ENCODE peak calls at places on chromosomes 13 and 19, in ten cellular contexts. One of them, this sample, is unnamed. For H3K27me3, the result is how much of the 10 kb centered on the place peaks cover.

GRCh38 chr19:28737021-28737525 is 475.9 kb downstream of the UQCRFS1 start:
- DNase-seq in body of pancreas: no peak
- DNase-seq in AG04450: peak
- DNase-seq in fibroblast of lung: peak
- DNase-seq in upper lobe of right lung: no peak
- DNase-seq in neuronal stem cell: no peak
- DNase-seq in PC-3: peak
- DNase-seq in left ventricle myocardium inferior: no peak
- DNase-seq in naive thymus-derived CD4-positive, alpha-beta T cell: no peak
- DNase-seq in iPS DF 6.9: no peak
- DNase-seq in this sample: no peak

GRCh38 chr13:113105032-113105993 is at the start of gene F7:
- DNase-seq in fibroblast of lung: no peak
- DNase-seq in AG04450: no peak
- DNase-seq in upper lobe of right lung: no peak
- DNase-seq in neuronal stem cell: no peak
- DNase-seq in PC-3: peak
- DNase-seq in naive thymus-derived CD4-positive, alpha-beta T cell: no peak
- DNase-seq in body of pancreas: no peak
- DNase-seq in iPS DF 6.9: no peak
- DNase-seq in left ventricle myocardium inferior: no peak
- DNase-seq in this sample: no peak

GRCh38 chr13:64723735-64724134 is 2506.4 kb downstream of the PCDH9 start:
- DNase-seq in iPS DF 6.9: no peak
- DNase-seq in body of pancreas: no peak
- DNase-seq in AG04450: peak
- DNase-seq in left ventricle myocardium inferior: no peak
- DNase-seq in naive thymus-derived CD4-positive, alpha-beta T cell: no peak
- DNase-seq in neuronal stem cell: no peak
- DNase-seq in fibroblast of lung: peak
- DNase-seq in PC-3: peak
- DNase-seq in upper lobe of right lung: no peak
- DNase-seq in this sample: no peak

GRCh38 chr13:30119476-30119875 is 187.9 kb downstream of the KATNAL1 start:
- DNase-seq in neuronal stem cell: no peak
- DNase-seq in upper lobe of right lung: no peak
- DNase-seq in left ventricle myocardium inferior: no peak
- DNase-seq in iPS DF 6.9: no peak
- DNase-seq in PC-3: peak
- DNase-seq in body of pancreas: no peak
- DNase-seq in AG04450: no peak
- DNase-seq in naive thymus-derived CD4-positive, alpha-beta T cell: peak
- DNase-seq in fibroblast of lung: peak
- DNase-seq in this sample: no peak

GRCh38 chr13:32669030-32669646 is 82.9 kb downstream of the PDS5B start:
- DNase-seq in PC-3: peak
- DNase-seq in left ventricle myocardium inferior: no peak
- DNase-seq in fibroblast of lung: peak
- DNase-seq in upper lobe of right lung: no peak
- DNase-seq in naive thymus-derived CD4-positive, alpha-beta T cell: peak
- DNase-seq in iPS DF 6.9: peak
- DNase-seq in AG04450: no peak
- DNase-seq in body of pancreas: no peak
- DNase-seq in neuronal stem cell: peak
- DNase-seq in this sample: no peak

GRCh38 chr13:100630564-100630963 is 42.0 kb upstream of the GGACT start:
- DNase-seq in upper lobe of right lung: no peak
- DNase-seq in left ventricle myocardium inferior: no peak
- DNase-seq in neuronal stem cell: peak
- DNase-seq in AG04450: no peak
- DNase-seq in naive thymus-derived CD4-positive, alpha-beta T cell: no peak
- DNase-seq in PC-3: no peak
- DNase-seq in body of pancreas: no peak
- DNase-seq in iPS DF 6.9: no peak
- DNase-seq in fibroblast of lung: no peak
- DNase-seq in this sample: no peak

GRCh38 chr19:50361290-50362029 is 4.0 kb downstream of the NAPSA start:
- DNase-seq in body of pancreas: no peak
- DNase-seq in neuronal stem cell: no peak
- DNase-seq in left ventricle myocardium inferior: no peak
- DNase-seq in iPS DF 6.9: no peak
- DNase-seq in naive thymus-derived CD4-positive, alpha-beta T cell: no peak
- DNase-seq in fibroblast of lung: no peak
- DNase-seq in upper lobe of right lung: peak
- DNase-seq in PC-3: no peak
- DNase-seq in AG04450: no peak
- DNase-seq in this sample: no peak

GRCh38 chr13:31485183-31485582 is 254.1 kb upstream of the RXFP2 start:
- DNase-seq in neuronal stem cell: no peak
- DNase-seq in AG04450: no peak
- DNase-seq in body of pancreas: no peak
- DNase-seq in upper lobe of right lung: no peak
- DNase-seq in iPS DF 6.9: no peak
- DNase-seq in naive thymus-derived CD4-positive, alpha-beta T cell: no peak
- DNase-seq in fibroblast of lung: no peak
- DNase-seq in left ventricle myocardium inferior: no peak
- DNase-seq in PC-3: no peak
- DNase-seq in this sample: no peak

GRCh38 chr13:74090869-74091605 is 43.2 kb downstream of the KLF12 start:
- DNase-seq in iPS DF 6.9: no peak
- DNase-seq in upper lobe of right lung: no peak
- DNase-seq in left ventricle myocardium inferior: no peak
- DNase-seq in fibroblast of lung: no peak
- DNase-seq in body of pancreas: no peak
- DNase-seq in neuronal stem cell: no peak
- DNase-seq in PC-3: no peak
- DNase-seq in naive thymus-derived CD4-positive, alpha-beta T cell: no peak
- DNase-seq in AG04450: no peak
- DNase-seq in this sample: no peak

GRCh38 chr19:4707956-4708650 is 15.5 kb downstream of the DPP9 start:
- DNase-seq in PC-3: no peak
- DNase-seq in AG04450: no peak
- DNase-seq in left ventricle myocardium inferior: peak
- DNase-seq in naive thymus-derived CD4-positive, alpha-beta T cell: no peak
- DNase-seq in iPS DF 6.9: no peak
- DNase-seq in fibroblast of lung: peak
- DNase-seq in body of pancreas: peak
- DNase-seq in upper lobe of right lung: no peak
- DNase-seq in neuronal stem cell: no peak
- DNase-seq in this sample: no peak

GRCh38 chr13:36369268-36370107 is 23.3 kb upstream of the SPART start:
- DNase-seq in fibroblast of lung: peak
- DNase-seq in AG04450: no peak
- DNase-seq in upper lobe of right lung: no peak
- DNase-seq in naive thymus-derived CD4-positive, alpha-beta T cell: no peak
- DNase-seq in PC-3: no peak
- DNase-seq in iPS DF 6.9: no peak
- DNase-seq in neuronal stem cell: no peak
- DNase-seq in left ventricle myocardium inferior: no peak
- DNase-seq in body of pancreas: no peak
- DNase-seq in this sample: no peak

GRCh38 chr13:90846956-90847355 is 500.5 kb upstream of the MIR17HG start:
- DNase-seq in PC-3: no peak
- DNase-seq in neuronal stem cell: no peak
- DNase-seq in AG04450: no peak
- DNase-seq in fibroblast of lung: no peak
- DNase-seq in iPS DF 6.9: no peak
- DNase-seq in body of pancreas: no peak
- DNase-seq in naive thymus-derived CD4-positive, alpha-beta T cell: no peak
- DNase-seq in left ventricle myocardium inferior: no peak
- DNase-seq in upper lobe of right lung: no peak
- DNase-seq in this sample: no peak

GRCh38 chr19:1189419-1189818 is 15.4 kb upstream of the SBNO2 start:
- DNase-seq in PC-3: peak
- DNase-seq in iPS DF 6.9: no peak
- DNase-seq in neuronal stem cell: no peak
- DNase-seq in AG04450: no peak
- DNase-seq in naive thymus-derived CD4-positive, alpha-beta T cell: no peak
- DNase-seq in fibroblast of lung: peak
- DNase-seq in body of pancreas: no peak
- DNase-seq in left ventricle myocardium inferior: no peak
- DNase-seq in upper lobe of right lung: no peak
- DNase-seq in this sample: no peak

GRCh38 chr13:110542311-110542796 is 19.2 kb downstream of the RAB20 start:
- DNase-seq in AG04450: no peak
- DNase-seq in body of pancreas: no peak
- DNase-seq in neuronal stem cell: no peak
- DNase-seq in iPS DF 6.9: no peak
- DNase-seq in fibroblast of lung: no peak
- DNase-seq in PC-3: no peak
- DNase-seq in upper lobe of right lung: no peak
- DNase-seq in naive thymus-derived CD4-positive, alpha-beta T cell: no peak
- DNase-seq in left ventricle myocardium inferior: no peak
- DNase-seq in this sample: no peak

GRCh38 chr19:32570081-32570785 is 10.8 kb upstream of the PDCD5 start:
- DNase-seq in upper lobe of right lung: no peak
- DNase-seq in body of pancreas: peak
- DNase-seq in AG04450: peak
- DNase-seq in neuronal stem cell: peak
- DNase-seq in PC-3: peak
- DNase-seq in iPS DF 6.9: peak
- DNase-seq in fibroblast of lung: peak
- DNase-seq in left ventricle myocardium inferior: no peak
- DNase-seq in naive thymus-derived CD4-positive, alpha-beta T cell: peak
- DNase-seq in this sample: peak

GRCh38 chr13:66977156-66977555 is 253.0 kb downstream of the PCDH9 start:
- DNase-seq in left ventricle myocardium inferior: no peak
- DNase-seq in upper lobe of right lung: no peak
- DNase-seq in neuronal stem cell: no peak
- DNase-seq in PC-3: no peak
- DNase-seq in iPS DF 6.9: no peak
- DNase-seq in fibroblast of lung: no peak
- DNase-seq in naive thymus-derived CD4-positive, alpha-beta T cell: no peak
- DNase-seq in AG04450: no peak
- DNase-seq in body of pancreas: no peak
- DNase-seq in this sample: no peak

GRCh38 chr19:38617764-38618589 is at the start of gene MAP4K1:
- DNase-seq in fibroblast of lung: no peak
- DNase-seq in left ventricle myocardium inferior: peak
- DNase-seq in PC-3: no peak
- DNase-seq in upper lobe of right lung: peak
- DNase-seq in AG04450: no peak
- DNase-seq in body of pancreas: peak
- DNase-seq in naive thymus-derived CD4-positive, alpha-beta T cell: peak
- DNase-seq in neuronal stem cell: no peak
- DNase-seq in iPS DF 6.9: no peak
- DNase-seq in this sample: peak

GRCh38 chr13:112885782-112886268 is 83.2 kb upstream of the MCF2L start:
- DNase-seq in neuronal stem cell: peak
- DNase-seq in upper lobe of right lung: peak
- DNase-seq in fibroblast of lung: peak
- DNase-seq in iPS DF 6.9: no peak
- DNase-seq in naive thymus-derived CD4-positive, alpha-beta T cell: no peak
- DNase-seq in body of pancreas: peak
- DNase-seq in PC-3: peak
- DNase-seq in AG04450: peak
- DNase-seq in left ventricle myocardium inferior: peak
- DNase-seq in this sample: peak

GRCh38 chr13:28337196-28338045 is 157.5 kb downstream of the FLT1 start:
- DNase-seq in neuronal stem cell: no peak
- DNase-seq in iPS DF 6.9: no peak
- DNase-seq in left ventricle myocardium inferior: no peak
- DNase-seq in AG04450: no peak
- DNase-seq in naive thymus-derived CD4-positive, alpha-beta T cell: no peak
- DNase-seq in fibroblast of lung: peak
- DNase-seq in PC-3: peak
- DNase-seq in upper lobe of right lung: no peak
- DNase-seq in body of pancreas: no peak
- DNase-seq in this sample: peak

GRCh38 chr13:51502206-51502651 is 49.4 kb upstream of the INTS6 start:
- DNase-seq in fibroblast of lung: peak
- DNase-seq in left ventricle myocardium inferior: no peak
- DNase-seq in upper lobe of right lung: no peak
- DNase-seq in AG04450: no peak
- DNase-seq in naive thymus-derived CD4-positive, alpha-beta T cell: no peak
- DNase-seq in PC-3: no peak
- DNase-seq in neuronal stem cell: no peak
- DNase-seq in iPS DF 6.9: no peak
- DNase-seq in body of pancreas: no peak
- DNase-seq in this sample: no peak

GRCh38 chr19:34430738-34431625 is 2.8 kb downstream of the UBA2 start:
- DNase-seq in PC-3: peak
- DNase-seq in upper lobe of right lung: no peak
- DNase-seq in iPS DF 6.9: peak
- DNase-seq in naive thymus-derived CD4-positive, alpha-beta T cell: peak
- DNase-seq in body of pancreas: no peak
- DNase-seq in left ventricle myocardium inferior: no peak
- DNase-seq in AG04450: no peak
- DNase-seq in fibroblast of lung: peak
- DNase-seq in neuronal stem cell: peak
- DNase-seq in this sample: no peak

GRCh38 chr19:46863818-46864629 is 3.2 kb downstream of the ARHGAP35 start:
- DNase-seq in naive thymus-derived CD4-positive, alpha-beta T cell: no peak
- DNase-seq in PC-3: peak
- DNase-seq in upper lobe of right lung: peak
- DNase-seq in left ventricle myocardium inferior: no peak
- DNase-seq in neuronal stem cell: peak
- DNase-seq in body of pancreas: peak
- DNase-seq in iPS DF 6.9: no peak
- DNase-seq in AG04450: no peak
- DNase-seq in fibroblast of lung: peak
- DNase-seq in this sample: no peak
- H3K4me3 ChIP-seq in naive thymus-derived CD4-positive, alpha-beta T cell: no peak
- H3K4me3 ChIP-seq in PC-3: peak
- H3K4me3 ChIP-seq in upper lobe of right lung: peak
- H3K4me3 ChIP-seq in left ventricle myocardium inferior: peak
- H3K4me3 ChIP-seq in neuronal stem cell: peak
- H3K4me3 ChIP-seq in body of pancreas: no peak
- H3K4me3 ChIP-seq in iPS DF 6.9: peak
- H3K4me3 ChIP-seq in AG04450: peak
- H3K4me3 ChIP-seq in fibroblast of lung: peak
- H3K4me3 ChIP-seq in this sample: no peak

GRCh38 chr13:61500176-61500575 is 84.5 kb upstream of the PCDH20 start:
- DNase-seq in left ventricle myocardium inferior: no peak
- DNase-seq in iPS DF 6.9: no peak
- DNase-seq in neuronal stem cell: no peak
- DNase-seq in upper lobe of right lung: no peak
- DNase-seq in fibroblast of lung: no peak
- DNase-seq in naive thymus-derived CD4-positive, alpha-beta T cell: no peak
- DNase-seq in PC-3: no peak
- DNase-seq in body of pancreas: no peak
- DNase-seq in AG04450: no peak
- DNase-seq in this sample: no peak
- H3K27me3 ChIP-seq in left ventricle myocardium inferior: under half
- H3K27me3 ChIP-seq in iPS DF 6.9: under half
- H3K27me3 ChIP-seq in neuronal stem cell: under half
- H3K27me3 ChIP-seq in upper lobe of right lung: under half
- H3K27me3 ChIP-seq in fibroblast of lung: under half
- H3K27me3 ChIP-seq in naive thymus-derived CD4-positive, alpha-beta T cell: under half
- H3K27me3 ChIP-seq in PC-3: under half
- H3K27me3 ChIP-seq in body of pancreas: under half
- H3K27me3 ChIP-seq in AG04450: under half
- H3K27me3 ChIP-seq in this sample: under half

GRCh38 chr13:49586717-49587116 is 1.4 kb upstream of the RCBTB1 start:
- DNase-seq in AG04450: no peak
- DNase-seq in PC-3: peak
- DNase-seq in body of pancreas: no peak
- DNase-seq in naive thymus-derived CD4-positive, alpha-beta T cell: no peak
- DNase-seq in upper lobe of right lung: no peak
- DNase-seq in fibroblast of lung: no peak
- DNase-seq in iPS DF 6.9: no peak
- DNase-seq in left ventricle myocardium inferior: no peak
- DNase-seq in neuronal stem cell: no peak
- DNase-seq in this sample: no peak
- H3K4me3 ChIP-seq in AG04450: no peak
- H3K4me3 ChIP-seq in PC-3: no peak
- H3K4me3 ChIP-seq in body of pancreas: no peak
- H3K4me3 ChIP-seq in naive thymus-derived CD4-positive, alpha-beta T cell: no peak
- H3K4me3 ChIP-seq in upper lobe of right lung: no peak
- H3K4me3 ChIP-seq in fibroblast of lung: no peak
- H3K4me3 ChIP-seq in iPS DF 6.9: no peak
- H3K4me3 ChIP-seq in left ventricle myocardium inferior: no peak
- H3K4me3 ChIP-seq in neuronal stem cell: no peak
- H3K4me3 ChIP-seq in this sample: no peak

GRCh38 chr19:15864824-15865223 is 33.0 kb downstream of the CYP4F2 start:
- DNase-seq in left ventricle myocardium inferior: no peak
- DNase-seq in PC-3: no peak
- DNase-seq in neuronal stem cell: no peak
- DNase-seq in iPS DF 6.9: no peak
- DNase-seq in AG04450: no peak
- DNase-seq in upper lobe of right lung: no peak
- DNase-seq in naive thymus-derived CD4-positive, alpha-beta T cell: no peak
- DNase-seq in body of pancreas: no peak
- DNase-seq in fibroblast of lung: no peak
- DNase-seq in this sample: no peak
- H3K27me3 ChIP-seq in left ventricle myocardium inferior: under half
- H3K27me3 ChIP-seq in PC-3: under half
- H3K27me3 ChIP-seq in neuronal stem cell: under half
- H3K27me3 ChIP-seq in iPS DF 6.9: under half
- H3K27me3 ChIP-seq in AG04450: under half
- H3K27me3 ChIP-seq in upper lobe of right lung: under half
- H3K27me3 ChIP-seq in naive thymus-derived CD4-positive, alpha-beta T cell: under half
- H3K27me3 ChIP-seq in body of pancreas: under half
- H3K27me3 ChIP-seq in fibroblast of lung: under half
- H3K27me3 ChIP-seq in this sample: under half